ENCODE peak calls at places on chromosome 10, in four cellular contexts. D is WTC11, X is K562, G is GM12878. T is an unnamed sample.

GRCh38 chr10:124417846-124418725 is 637 bp downstream of the OAT start:
- DNase-seq in D (peak), X (peak), G (no peak), T (peak)

GRCh38 chr10:11444531-11445228 is 166.8 kb downstream of the USP6NL start:
- DNase-seq in D (no peak), X (no peak), G (no peak), T (no peak)

GRCh38 chr10:104297697-104298660 is 29.0 kb downstream of the GSTO2 start:
- DNase-seq in D (peak), X (peak), G (no peak), T (no peak)

GRCh38 chr10:130998642-130999041 is 312.9 kb downstream of the TCERG1L start:
- DNase-seq in D (no peak), X (no peak), G (no peak), T (no peak)

GRCh38 chr10:52368725-52369124 is 54.6 kb downstream of the DKK1 start:
- DNase-seq in D (no peak), X (no peak), G (no peak), T (no peak)

GRCh38 chr10:89556590-89556989 is 21.2 kb upstream of the SLC16A12 start:
- DNase-seq in D (no peak), X (no peak), G (no peak), T (no peak)

GRCh38 chr10:132630666-132631347 is 93.2 kb downstream of the INPP5A start:
- DNase-seq in D (peak), X (no peak), G (no peak), T (no peak)

GRCh38 chr10:28737096-28737495 is 59.8 kb downstream of the BAMBI start:
- DNase-seq in D (no peak), X (no peak), G (no peak), T (no peak)

GRCh38 chr10:14397069-14397468 is 66.3 kb upstream of the FRMD4A start:
- DNase-seq in D (no peak), X (no peak), G (no peak), T (peak)

GRCh38 chr10:122154034-122154732 is 116.9 kb upstream of the BTBD16 start:
- DNase-seq in D (no peak), X (no peak), G (no peak), T (no peak)

GRCh38 chr10:87661861-87662785 is 2.4 kb downstream of the PAPSS2 start:
- DNase-seq in D (no peak), X (no peak), G (no peak), T (no peak)

GRCh38 chr10:109902992-109903947 is 20.0 kb downstream of the XPNPEP1 start:
- DNase-seq in D (no peak), X (no peak), G (no peak), T (no peak)

GRCh38 chr10:44325878-44326277 is 59.0 kb downstream of the CXCL12 start:
- DNase-seq in D (no peak), X (no peak), G (no peak), T (no peak)

GRCh38 chr10:44326474-44327030 is 58.3 kb downstream of the CXCL12 start:
- DNase-seq in D (no peak), X (no peak), G (no peak), T (no peak)

GRCh38 chr10:44323838-44324237 is 61.1 kb downstream of the CXCL12 start:
- DNase-seq in D (no peak), X (no peak), G (no peak), T (no peak)

GRCh38 chr10:44327461-44327860 is 57.4 kb downstream of the CXCL12 start:
- DNase-seq in D (no peak), X (no peak), G (no peak), T (no peak)

GRCh38 chr10:44325157-44325556 is 59.7 kb downstream of the CXCL12 start:
- DNase-seq in D (no peak), X (no peak), G (no peak), T (no peak)
- TF ChIP-seq USF1 in D (no peak), X (no peak), G (no peak), T (no peak)

GRCh38 chr10:118913825-118914224 is 115.7 kb upstream of the NANOS1 start:
- DNase-seq in D (no peak), X (no peak), G (no peak), T (no peak)

GRCh38 chr10:118910702-118911101 is 118.8 kb upstream of the NANOS1 start:
- DNase-seq in D (no peak), X (no peak), G (no peak), T (no peak)

GRCh38 chr10:118912961-118913360 is 116.6 kb upstream of the NANOS1 start:
- DNase-seq in D (no peak), X (no peak), G (no peak), T (no peak)

GRCh38 chr10:118908487-118909280 is 120.8 kb upstream of the NANOS1 start:
- DNase-seq in D (no peak), X (peak), G (no peak), T (peak)

GRCh38 chr10:118911361-118911760 is 118.2 kb upstream of the NANOS1 start:
- DNase-seq in D (no peak), X (no peak), G (no peak), T (no peak)
- TF ChIP-seq USF1 in D (no peak), X (no peak), G (no peak), T (no peak)

GRCh38 chr10:59523843-59524242 is 161.5 kb upstream of the FAM13C start:
- DNase-seq in D (no peak), X (no peak), G (no peak), T (no peak)
- TF ChIP-seq USF1 in D (no peak), X (no peak), G (no peak), T (no peak)

GRCh38 chr10:46198516-46198915 is 88.3 kb upstream of the ANTXRL start:
- DNase-seq in D (no peak), X (no peak), G (no peak), T (no peak)

GRCh38 chr10:46197050-46197449 is 89.7 kb upstream of the ANTXRL start:
- DNase-seq in D (no peak), X (no peak), G (no peak), T (no peak)
- TF ChIP-seq USF1 in D (no peak), X (no peak), G (no peak), T (no peak)

DNA sequence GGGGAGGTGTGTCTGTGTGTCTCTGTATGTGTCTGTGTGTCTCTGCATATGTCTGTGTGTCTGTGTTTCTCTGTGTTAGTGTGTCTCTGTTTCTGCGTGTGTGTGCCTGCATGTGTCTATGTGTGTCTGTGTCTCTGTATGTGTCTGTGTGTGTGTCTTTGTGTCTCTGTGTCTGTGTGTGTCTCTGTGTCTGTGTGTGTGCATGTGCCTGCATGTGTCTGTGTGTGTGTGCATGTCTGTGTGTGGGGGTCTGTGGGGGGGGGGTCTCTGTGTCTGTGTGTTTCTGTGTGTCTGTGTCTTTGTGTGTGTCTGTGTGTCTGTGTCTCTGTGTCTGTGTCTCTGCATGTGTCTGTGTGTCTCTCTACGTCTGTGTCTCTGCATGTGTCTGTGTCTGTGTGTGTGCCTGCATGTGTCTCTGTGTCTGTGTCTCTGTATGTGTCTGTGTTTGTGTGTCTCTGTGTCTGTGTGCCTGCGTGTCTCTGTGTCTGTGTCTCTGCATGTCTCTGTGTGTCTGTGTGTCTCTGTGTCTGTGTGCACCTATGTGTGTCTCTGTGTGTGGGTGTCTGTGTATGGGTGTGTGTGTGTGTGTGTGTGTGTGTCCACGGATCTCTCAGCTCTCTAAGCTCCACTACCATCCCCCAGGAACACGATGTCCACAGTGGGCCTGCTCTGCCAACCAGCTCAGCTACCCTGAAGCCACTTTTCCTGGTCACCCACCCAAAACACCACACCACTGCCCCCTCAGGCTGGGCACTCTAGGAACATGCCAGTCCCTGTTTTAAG is 41.7 kb downstream of the RASGEF1A start:
- DNase-seq in D (no peak), X (no peak), G (no peak), T (no peak)
- TF ChIP-seq USF1 in D (no peak), X (no peak), G (no peak), T (no peak)

GRCh38 chr10:84360634-84361365 is 32.4 kb downstream of the CCSER2 start:
- DNase-seq in D (no peak), X (no peak), G (no peak), T (no peak)
- TF ChIP-seq USF1 in D (no peak), X (no peak), G (no peak), T (no peak)

DNA sequence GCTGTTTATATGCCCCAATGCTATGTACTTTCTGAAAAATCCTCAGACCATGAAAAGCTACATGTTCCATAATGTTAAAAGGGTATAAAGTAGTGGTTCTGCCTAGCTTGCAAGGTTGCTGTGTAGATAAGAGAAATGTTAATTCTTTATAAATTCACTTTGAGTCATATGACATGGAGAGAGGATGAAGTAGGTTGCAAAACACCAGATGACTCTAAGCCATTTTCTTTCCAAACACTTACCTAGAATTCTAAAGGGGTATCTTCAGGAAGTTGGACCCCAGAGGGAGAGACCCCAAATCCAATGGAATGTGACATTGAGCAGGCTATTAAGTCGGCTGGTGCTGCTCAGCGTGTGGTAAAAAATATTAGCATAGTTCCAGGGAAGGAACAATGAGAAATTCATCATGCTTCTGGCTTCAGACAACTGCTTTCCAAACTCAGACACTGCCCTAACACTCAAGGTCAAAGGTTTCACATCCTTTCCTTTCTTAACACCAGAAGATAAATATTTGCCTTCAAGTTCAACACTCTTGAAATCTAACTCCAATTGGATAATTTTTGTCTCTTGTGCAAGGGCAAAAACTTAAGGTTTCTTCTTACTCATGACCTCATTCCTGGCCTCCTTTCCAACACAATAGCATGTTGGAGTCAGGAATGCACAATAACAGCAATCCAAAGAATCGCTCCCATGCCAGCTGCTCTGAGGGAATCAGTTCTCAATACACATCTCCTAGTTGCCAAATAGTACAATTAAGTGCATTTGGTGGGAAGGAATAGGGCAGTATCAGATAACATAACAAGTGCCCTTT is 100.7 kb upstream of the AFAP1L2 start:
- DNase-seq in D (no peak), X (no peak), G (no peak), T (no peak)
- TF ChIP-seq USF1 in D (no peak), X (no peak), G (no peak), T (no peak)

GRCh38 chr10:3959370-3960266 is 174.6 kb upstream of the KLF6 start:
- DNase-seq in D (no peak), X (no peak), G (no peak), T (no peak)
- TF ChIP-seq USF1 in D (no peak), X (no peak), G (no peak), T (no peak)

GRCh38 chr10:3570855-3571266 is 214.1 kb downstream of the KLF6 start:
- DNase-seq in D (no peak), X (no peak), G (no peak), T (no peak)
- TF ChIP-seq USF1 in D (no peak), X (no peak), G (no peak), T (no peak)

GRCh38 chr10:43867113-43867512 is 218.4 kb upstream of the ZNF32 start:
- DNase-seq in D (no peak), X (no peak), G (no peak), T (no peak)
- TF ChIP-seq USF1 in D (no peak), X (no peak), G (no peak), T (no peak)